ENCODE peak calls at places on chromosomes 4 and X, in eight cellular contexts. T is RKO; G is adipocyte; S is stimulated activated CD8-positive, alpha-beta memory T cell treated with anti-CD3 and anti-CD28 coated beads, Interleukin-7, amount 100 ng/mL, for 48 hours; R is smooth muscle cell of the brain vasculature; Y is sciatic nerve; E is stimulated activated CD4-positive, alpha-beta T cell treated with anti-CD3 and anti-CD28 coated beads, Interleukin-4, amount 100 ng/mL, for 24 hours; V is activated naive CD4-positive, alpha-beta T cell treated with anti-CD3 and anti-CD28 coated beads, Interleukin-2, amount 50 U/mL, for 16 hours. F is an unnamed sample.

GRCh38 chr4:37477126-37477525 is 209.1 kb downstream of the RELL1 start:
- DNase-seq in Y (no peak), T (no peak), G (no peak), V (no peak), E (no peak), R (no peak), S (no peak), F (no peak)

GRCh38 chr4:53196872-53197759 is 168.7 kb downstream of the SCFD2 start:
- DNase-seq in V (no peak), R (peak; percentile 85), S (no peak), Y (no peak), T (peak; percentile 73), G (peak; percentile 97), E (no peak), F (peak; percentile 2)

GRCh38 chrX:30327762-30328161 is 18.6 kb upstream of the NR0B1 start:
- DNase-seq in R (no peak), V (no peak), E (no peak), G (no peak), Y (no peak), T (no peak), S (no peak), F (no peak)

GRCh38 chr4:1058997-1059665 is 47.7 kb downstream of the FGFRL1 start:
- DNase-seq in R (no peak), S (no peak), E (no peak), V (no peak), T (no peak), G (no peak), Y (peak; percentile 49), F (no peak)

GRCh38 chrX:23752740-23753435 is 9.8 kb upstream of the ACOT9 start:
- DNase-seq in G (peak; percentile 77), Y (no peak), E (no peak), T (peak; percentile 25), S (no peak), R (no peak), V (no peak), F (no peak)

GRCh38 chrX:132954323-132954722 is 4.1 kb downstream of the HS6ST2 start:
- DNase-seq in T (no peak), R (no peak), E (no peak), S (no peak), G (no peak), Y (no peak), V (no peak), F (no peak)

GRCh38 chrX:50903387-50904027 is 7.0 kb upstream of the BMP15 start:
- DNase-seq in V (no peak), Y (no peak), R (no peak), E (no peak), S (no peak), T (peak; percentile 43), G (peak; percentile 69), F (peak; percentile 2)

GRCh38 chr4:150402968-150403367 is 179.0 kb upstream of the MAB21L2 start:
- DNase-seq in G (no peak), E (no peak), Y (no peak), S (no peak), R (no peak), T (no peak), V (peak; percentile 18), F (peak; percentile 36)

GRCh38 chrX:150018931-150019331 is 80.6 kb upstream of the EOLA2 start:
- DNase-seq in Y (no peak), G (peak; percentile 60), E (no peak), S (no peak), T (no peak), V (no peak), R (no peak), F (no peak)

F was measured in activated T-cell treated with anti-CD3 and anti-CD28 coated beads, Interleukin-2, amount 50 U/mL, for 72 hours.